ENCODE peak calls at places on chromosomes 13 and 19, in nine cellular contexts. U is AG09309, Z is thoracic aorta, D is brain microvascular endothelial cell, T is tibial artery, R is fibroblast of the aortic adventitia, Y is spleen, G is upper lobe of left lung, K is left lung. X is an unnamed sample.

GRCh38 chr13:38518328-38518727 is 168.5 kb upstream of the FREM2 start:
- DNase-seq in T (no peak), D (no peak), G (no peak), U (no peak), Z (no peak), R (no peak), Y (no peak), K (no peak), X (no peak)

GRCh38 chr19:4829001-4829712 is 2.4 kb downstream of the TICAM1 start:
- DNase-seq in K (no peak), Y (peak; percentile 77), R (no peak), Z (no peak), T (no peak), G (no peak), U (no peak), D (no peak), X (no peak)

GRCh38 chr19:41968751-41969150 is 9.6 kb upstream of the RABAC1 start:
- DNase-seq in Z (no peak), D (no peak), U (no peak), G (no peak), T (no peak), R (no peak), Y (no peak), K (no peak), X (no peak)

GRCh38 chr13:28056426-28056825 is 44.0 kb downstream of the FLT3 start:
- DNase-seq in D (no peak), T (no peak), Z (no peak), G (no peak), K (no peak), R (no peak), Y (no peak), U (no peak), X (no peak)

GRCh38 chr13:45564108-45564507 is 51.4 kb downstream of the ERICH6B start:
- DNase-seq in Y (no peak), R (peak; percentile 58), D (peak; percentile 54), T (no peak), Z (no peak), G (peak; percentile 38), U (peak; percentile 3), K (no peak), X (peak; percentile 25)

GRCh38 chr19:23905771-23906170 is 8.9 kb upstream of the ZNF726 start:
- DNase-seq in K (no peak), U (no peak), T (no peak), Z (no peak), R (no peak), D (no peak), G (no peak), Y (no peak), X (no peak)

GRCh38 chr19:58513213-58513693 is 1.5 kb upstream of the SLC27A5 start:
- DNase-seq in Z (no peak), R (no peak), U (no peak), T (no peak), D (no peak), Y (no peak), K (no peak), G (no peak), X (no peak)

GRCh38 chr19:19134687-19135158 is 3.6 kb downstream of the TMEM161A start:
- DNase-seq in Z (no peak), T (no peak), D (no peak), Y (no peak), G (peak; percentile 77), K (peak; percentile 87), U (no peak), R (no peak), X (no peak)

GRCh38 chr19:9622531-9622930 is 1.5 kb upstream of the ZNF561 start:
- DNase-seq in G (no peak), K (no peak), Z (no peak), R (peak; percentile 18), Y (no peak), U (no peak), T (no peak), D (no peak), X (peak; percentile 3)

GRCh38 chr13:40194204-40194806 is 472.1 kb downstream of the FOXO1 start:
- DNase-seq in T (no peak), Y (no peak), U (no peak), R (peak; percentile 58), Z (no peak), K (no peak), D (no peak), G (no peak), X (peak; percentile 9)

GRCh38 chr19:34484328-34484727 is 2.8 kb downstream of the WTIP start:
- DNase-seq in D (no peak), U (no peak), Y (peak; percentile 41), G (no peak), T (peak; percentile 84), R (no peak), K (peak; percentile 61), Z (no peak), X (no peak)

GRCh38 chr19:17944301-17944700 is 11.5 kb downstream of the CCDC124 start:
- DNase-seq in T (no peak), U (peak; percentile 27), D (peak; percentile 41), Y (no peak), Z (no peak), K (no peak), R (peak; percentile 83), G (no peak), X (peak; percentile 78)

GRCh38 chr13:100063333-100063732 is 25.6 kb upstream of the PCCA start:
- DNase-seq in R (no peak), Z (no peak), Y (no peak), T (no peak), G (no peak), U (no peak), D (no peak), K (no peak), X (peak; percentile 15)

GRCh38 chr19:45729774-45730388 is 815 bp downstream of the FBXO46 start:
- DNase-seq in Z (no peak), T (no peak), U (no peak), R (no peak), K (no peak), Y (no peak), G (peak; percentile 44), D (no peak), X (no peak)

GRCh38 chr13:97385854-97386253 is 48.1 kb upstream of the RAP2A start:
- DNase-seq in R (peak; percentile 25), Z (no peak), D (no peak), K (no peak), T (no peak), Y (no peak), U (no peak), G (no peak), X (peak; percentile 16)

GRCh38 chr19:29215322-29215845 is 2.4 kb upstream of the UQCRFS1 start:
- DNase-seq in Y (no peak), U (no peak), R (no peak), D (no peak), Z (no peak), G (no peak), K (no peak), T (no peak), X (no peak)

GRCh38 chr13:44068737-44069136 is 189.0 kb downstream of the LACC1 start:
- DNase-seq in T (no peak), R (peak; percentile 39), Z (no peak), G (no peak), Y (no peak), U (peak; percentile 47), D (peak; percentile 64), K (no peak), X (peak; percentile 33)

GRCh38 chr13:53921473-53921872 is 892.9 kb downstream of the OLFM4 start:
- DNase-seq in G (no peak), Y (peak; percentile 71), K (peak; percentile 36), T (no peak), U (no peak), R (no peak), Z (no peak), D (no peak), X (no peak)

GRCh38 chr13:46339035-46339666 is 47.9 kb downstream of the RUBCNL start:
- DNase-seq in T (no peak), G (peak; percentile 55), Z (no peak), R (peak; percentile 82), D (peak; percentile 90), K (no peak), Y (no peak), U (no peak), X (peak; percentile 62)

GRCh38 chr13:28376604-28377003 is 118.3 kb downstream of the FLT1 start:
- DNase-seq in K (no peak), U (no peak), D (no peak), R (no peak), Y (no peak), G (no peak), Z (no peak), T (no peak), X (no peak)

DNA sequence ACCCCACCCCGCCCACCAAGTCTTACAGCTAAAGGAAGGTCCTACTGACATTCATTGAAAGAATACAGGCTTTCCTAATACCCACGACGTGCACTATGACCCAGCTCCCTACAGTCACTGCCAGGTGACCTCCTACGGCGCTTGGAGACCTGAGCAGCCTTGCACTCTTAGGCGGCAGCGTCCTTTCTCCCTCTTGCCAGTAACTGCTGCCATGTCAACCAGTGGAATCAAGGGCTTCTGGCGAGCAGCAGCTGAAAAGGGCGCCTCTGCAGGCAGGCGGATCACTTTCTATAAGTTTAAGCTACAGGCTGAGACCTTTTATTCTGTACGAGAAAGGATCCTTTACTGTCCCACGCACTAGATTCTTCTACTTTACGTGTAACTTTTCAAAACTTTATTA is 2.0 kb downstream of the KCTD12 start:
- DNase-seq in R (peak; percentile 75), Y (peak; percentile 81), U (no peak), G (peak; percentile 64), D (peak; percentile 29), T (no peak), Z (no peak), K (peak; percentile 65), X (peak; percentile 42)
- TF ChIP-seq CTCF in R (peak; percentile 71), Y (peak; percentile 15), U (peak; percentile 31), G (no peak), D (peak; percentile 70), T (no peak), Z (peak; percentile 36), K (no peak), X (peak; percentile 52)

GRCh38 chr13:110056640-110057039 is 250.3 kb downstream of the COL4A1 start:
- DNase-seq in K (no peak), G (no peak), D (no peak), U (no peak), R (no peak), T (no peak), Z (no peak), Y (no peak), X (no peak)
- H3K4me3 ChIP-seq in K (no peak overlapping the region), G (no peak overlapping the region), D (no peak overlapping the region), U (no peak overlapping the region), R (no peak overlapping the region), T (peak overlapping the region; percentile 38), Z (peak overlapping the region; percentile 63), Y (no peak overlapping the region), X (no peak overlapping the region)

GRCh38 chr13:59534806-59535205 is 628.9 kb downstream of the DIAPH3 start:
- DNase-seq in D (no peak), K (no peak), G (no peak), U (no peak), T (no peak), R (no peak), Z (no peak), Y (no peak), X (no peak)
- TF ChIP-seq CTCF in D (no peak), K (no peak), G (no peak), U (no peak), T (no peak), R (no peak), Z (no peak), Y (no peak), X (no peak)

DNA sequence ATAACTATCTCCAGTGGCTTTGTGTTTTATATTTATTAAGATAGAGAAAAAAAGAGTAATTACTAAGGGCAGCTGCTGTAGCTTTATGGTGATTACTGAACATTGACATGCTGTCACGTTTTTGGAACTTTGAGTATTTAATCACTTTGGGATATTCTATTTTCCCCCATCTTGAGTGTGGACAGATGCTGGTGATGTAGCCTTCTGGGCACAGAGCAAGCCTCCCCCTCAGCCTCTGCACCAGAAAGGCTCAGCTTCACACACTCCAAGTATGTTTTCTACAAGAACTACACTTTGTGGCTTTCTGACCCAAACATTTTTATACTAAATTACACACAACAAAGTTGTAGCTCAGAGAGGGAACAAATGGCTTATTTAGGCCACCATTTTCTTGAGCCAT is 1.1 kb downstream of the ALOX5AP start:
- DNase-seq in Z (no peak), U (no peak), D (no peak), G (no peak), T (no peak), Y (no peak), K (no peak), R (no peak), X (no peak)
- H3K4me3 ChIP-seq in Z (peak overlapping the region; percentile 52), U (no peak overlapping the region), D (no peak overlapping the region), G (no peak overlapping the region), T (peak overlapping the region; percentile 8), Y (peak overlapping the region; percentile 45), K (peak overlapping the region; percentile 5), R (no peak overlapping the region), X (no peak overlapping the region)